ENCODE peak calls at places on chromosomes 1 and 21, in six cellular contexts. B is HFF-Myc, F is WERI-Rb-1, J is HL-60, G is HFFc6, Q is progenitor cell of endocrine pancreas. S is an unnamed sample.

GRCh38 chr1:218397752-218398339 is 52.7 kb downstream of the TGFB2 start:
- DNase-seq in B (no peak), F (no peak), J (no peak), G (no peak), Q (no peak), S (no peak)

GRCh38 chr21:39189857-39190604 is 6.8 kb upstream of the PSMG1 start:
- DNase-seq in B (no peak), F (no peak), J (no peak), G (peak), Q (no peak), S (no peak)

GRCh38 chr1:215794151-215794550 is 227.0 kb downstream of the KCTD3 start:
- DNase-seq in B (no peak), F (no peak), J (no peak), G (no peak), Q (no peak), S (no peak)

GRCh38 chr21:40846057-40846456 is 901 bp downstream of the DSCAM start:
- DNase-seq in B (no peak), F (no peak), J (no peak), G (no peak), Q (no peak), S (no peak)

GRCh38 chr1:18712254-18712605 is 81.6 kb downstream of the PAX7 start:
- DNase-seq in B (no peak), F (no peak), J (no peak), G (no peak), Q (no peak), S (no peak)

GRCh38 chr1:155691992-155692528 is 3.2 kb downstream of the DAP3 start:
- DNase-seq in B (no peak), F (peak), J (no peak), G (no peak), Q (no peak), S (no peak)

GRCh38 chr1:172138636-172139035 is 281.8 kb upstream of the C1orf105 start:
- DNase-seq in B (no peak), F (no peak), J (no peak), G (no peak), Q (no peak), S (no peak)

GRCh38 chr1:117146570-117147340 is 25.2 kb upstream of the TRIM45 start:
- DNase-seq in B (peak), F (peak), J (no peak), G (peak), Q (no peak), S (no peak)

GRCh38 chr1:60942896-60943633 is 139.3 kb upstream of the NFIA start:
- DNase-seq in B (no peak), F (no peak), J (no peak), G (no peak), Q (no peak), S (no peak)

GRCh38 chr1:165645654-165646366 is 14.8 kb downstream of the MGST3 start:
- DNase-seq in B (no peak), F (no peak), J (no peak), G (no peak), Q (no peak), S (no peak)

GRCh38 chr1:62401034-62401433 is 35.8 kb upstream of the USP1 start:
- DNase-seq in B (no peak), F (no peak), J (no peak), G (no peak), Q (no peak), S (no peak)

GRCh38 chr1:80050523-80050922 is 1044.0 kb upstream of the ADGRL4 start:
- DNase-seq in B (no peak), F (no peak), J (no peak), G (no peak), Q (no peak), S (no peak)

GRCh38 chr1:182782587-182782913 is 7.0 kb upstream of the NPL start:
- DNase-seq in B (no peak), F (no peak), J (no peak), G (no peak), Q (no peak), S (no peak)

GRCh38 chr1:44040856-44041255 is 9.6 kb upstream of the SLC6A9 start:
- DNase-seq in B (no peak), F (no peak), J (no peak), G (no peak), Q (no peak), S (no peak)

GRCh38 chr1:4006676-4007374 is 106.8 kb upstream of the C1orf174 start:
- DNase-seq in B (no peak), F (no peak), J (peak), G (no peak), Q (no peak), S (no peak)

GRCh38 chr1:115428676-115429075 is 90.6 kb upstream of the NGF start:
- DNase-seq in B (no peak), F (no peak), J (no peak), G (peak), Q (no peak), S (no peak)

GRCh38 chr1:47325530-47325929 is 8.1 kb upstream of the CMPK1 start:
- DNase-seq in B (no peak), F (no peak), J (no peak), G (no peak), Q (no peak), S (no peak)

GRCh38 chr1:30034627-30035521 is 688.5 kb downstream of the MATN1 start:
- DNase-seq in B (no peak), F (no peak), J (no peak), G (no peak), Q (no peak), S (no peak)

GRCh38 chr1:202150187-202150586 is 5.7 kb upstream of the ARL8A start:
- DNase-seq in B (no peak), F (no peak), J (no peak), G (no peak), Q (no peak), S (no peak)

GRCh38 chr1:36537190-36537768 is 54.6 kb upstream of the CSF3R start:
- DNase-seq in B (no peak), F (no peak), J (no peak), G (no peak), Q (no peak), S (no peak)

GRCh38 chr1:1543706-1544099 is 3.3 kb upstream of the TMEM240 start:
- DNase-seq in B (no peak), F (no peak), J (no peak), G (no peak), Q (no peak), S (no peak)

GRCh38 chr1:233337505-233337904 is 10.0 kb downstream of the MAP3K21 start:
- DNase-seq in B (no peak), F (no peak), J (no peak), G (no peak), Q (no peak), S (no peak)

GRCh38 chr1:200364121-200364759 is 45.6 kb downstream of the ZNF281 start:
- DNase-seq in B (no peak), F (no peak), J (no peak), G (no peak), Q (no peak), S (no peak)

GRCh38 chr1:24861821-24862727 is 68.0 kb downstream of the RUNX3 start:
- DNase-seq in B (no peak), F (no peak), J (no peak), G (no peak), Q (no peak), S (no peak)

GRCh38 chr1:41581216-41582003 is 96.9 kb upstream of the EDN2 start:
- DNase-seq in B (no peak), F (no peak), J (peak), G (no peak), Q (no peak), S (no peak)

GRCh38 chr1:156912861-156913808 is 7.3 kb upstream of the LRRC71 start:
- DNase-seq in B (no peak), F (no peak), J (no peak), G (no peak), Q (no peak), S (no peak)

GRCh38 chr1:61259379-61260148 is 177.2 kb downstream of the NFIA start:
- DNase-seq in B (no peak), F (no peak), J (no peak), G (no peak), Q (no peak), S (no peak)

GRCh38 chr1:84653130-84653680 is 37.1 kb downstream of the SSX2IP start:
- DNase-seq in B (no peak), F (no peak), J (no peak), G (peak), Q (no peak), S (no peak)
- TF ChIP-seq CTCF in B (no peak), F (no peak), J (no peak), G (peak), Q (no peak), S (no peak)

DNA sequence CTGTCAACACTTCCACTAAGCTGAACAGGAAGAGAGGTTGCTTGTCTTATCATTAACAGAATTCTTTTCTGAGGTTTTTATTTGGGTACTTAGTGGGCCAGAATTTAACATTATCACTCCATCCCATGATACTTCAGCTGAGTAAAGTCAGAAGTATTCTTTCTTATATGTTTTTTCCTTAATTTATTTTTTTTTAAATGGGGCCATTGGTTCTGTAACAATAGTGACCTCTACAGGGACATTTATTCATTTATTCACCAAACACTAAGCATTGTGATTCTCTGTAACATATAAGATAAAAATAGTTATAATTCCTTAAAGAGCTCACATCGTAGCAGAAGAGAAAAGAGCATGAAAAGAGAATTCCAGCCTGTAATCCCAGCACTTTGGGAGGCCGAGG is 9.8 kb downstream of the GREM2 start:
- DNase-seq in B (no peak), F (no peak), J (no peak), G (no peak), Q (no peak), S (no peak)
- TF ChIP-seq CTCF in B (no peak), F (no peak), J (no peak), G (peak), Q (no peak), S (no peak)

GRCh38 chr1:55064071-55064581 is 24.8 kb downstream of the PCSK9 start:
- DNase-seq in B (no peak), F (no peak), J (no peak), G (peak), Q (no peak), S (no peak)
- TF ChIP-seq CTCF in B (peak), F (peak), J (no peak), G (peak), Q (peak), S (no peak)

DNA sequence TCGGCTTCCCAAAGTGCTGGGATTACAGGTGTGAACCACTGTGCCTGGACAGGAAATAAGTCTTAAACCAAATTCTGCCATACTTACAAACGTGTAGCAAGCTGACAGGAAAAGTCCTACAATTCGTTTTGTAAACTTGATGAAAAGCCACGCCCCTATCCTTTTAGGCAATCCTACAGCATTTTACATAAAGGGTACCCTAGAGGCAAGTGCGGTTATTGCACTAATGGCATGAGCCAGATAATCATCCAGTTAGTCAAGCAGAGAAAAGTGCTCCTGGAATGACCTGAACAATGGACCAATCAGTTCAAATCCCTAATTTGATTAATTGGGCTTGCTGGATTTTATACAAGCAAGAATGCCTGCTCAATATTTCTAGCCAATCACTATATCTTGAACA is 338.2 kb downstream of the KIF26B start:
- DNase-seq in B (no peak), F (no peak), J (no peak), G (no peak), Q (no peak), S (no peak)
- TF ChIP-seq CTCF in B (peak), F (peak), J (no peak), G (peak), Q (peak), S (no peak)

GRCh38 chr1:15023976-15024375 is 129.6 kb upstream of the TMEM51 start:
- DNase-seq in B (no peak), F (no peak), J (no peak), G (no peak), Q (no peak), S (no peak)
- TF ChIP-seq CTCF in B (no peak), F (no peak), J (no peak), G (no peak), Q (no peak), S (no peak)

GRCh38 chr1:236140705-236141446 is 1.5 kb upstream of the GPR137B start:
- DNase-seq in B (no peak), F (no peak), J (no peak), G (no peak), Q (no peak), S (no peak)

GRCh38 chr1:236139495-236139894 is 2.8 kb upstream of the GPR137B start:
- DNase-seq in B (no peak), F (no peak), J (no peak), G (no peak), Q (no peak), S (no peak)

GRCh38 chr1:236142358-236143103 is at the start of gene GPR137B:
- DNase-seq in B (no peak), F (peak), J (peak), G (peak), Q (no peak), S (peak)

GRCh38 chr1:236143104-236143948 is 987 bp downstream of the GPR137B start:
- DNase-seq in B (no peak), F (peak), J (no peak), G (peak), Q (no peak), S (no peak)

DNA sequence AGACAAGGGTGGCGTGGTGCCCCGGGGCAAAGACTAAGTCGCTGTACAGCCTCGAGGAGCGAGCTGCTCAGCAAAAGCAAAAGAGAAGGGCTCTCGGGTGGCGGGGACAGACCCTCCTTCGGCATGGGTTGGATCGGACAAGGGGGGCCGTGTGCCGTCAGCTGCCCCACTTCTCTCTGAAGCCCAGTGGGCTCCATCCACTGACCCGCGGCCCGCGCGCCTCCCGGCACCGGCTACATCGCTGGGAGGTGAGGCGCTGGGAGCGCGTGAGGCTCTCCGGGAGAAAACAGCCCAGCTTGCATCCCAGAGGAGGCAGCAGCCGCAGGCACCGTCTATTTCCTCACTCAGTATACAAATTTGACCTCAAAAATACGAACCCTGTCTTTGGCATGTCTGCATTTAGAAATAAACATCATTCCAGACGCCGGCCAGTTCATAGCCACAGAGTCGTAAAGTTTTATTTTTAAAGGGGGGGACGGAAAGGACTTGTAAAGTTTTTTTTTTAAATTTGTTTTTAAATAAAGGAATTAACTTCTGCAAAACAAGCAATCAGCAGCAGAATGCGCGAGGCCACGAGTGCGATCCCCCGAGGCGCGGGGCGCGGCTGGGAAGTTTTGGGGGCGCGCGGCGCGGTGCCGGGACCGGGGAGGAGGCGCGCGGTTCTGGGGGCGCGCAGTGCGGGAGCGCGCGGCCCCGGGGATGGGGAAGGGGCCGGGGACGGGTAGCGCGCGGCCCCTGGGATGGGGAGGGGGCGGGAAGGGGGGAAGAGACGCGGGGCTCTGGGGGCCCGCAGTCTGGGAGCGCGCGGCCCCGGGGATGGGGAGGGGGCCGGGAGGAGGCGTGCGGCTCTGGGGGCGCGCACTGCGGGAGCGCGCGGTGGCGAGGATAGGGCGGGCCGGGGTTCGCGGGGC is 637 bp upstream of the GPR137B start:
- DNase-seq in B (no peak), F (peak), J (no peak), G (peak), Q (peak), S (peak)
- TF ChIP-seq CTCF in B (no peak), F (no peak), J (no peak), G (no peak), Q (no peak), S (no peak)

DNA sequence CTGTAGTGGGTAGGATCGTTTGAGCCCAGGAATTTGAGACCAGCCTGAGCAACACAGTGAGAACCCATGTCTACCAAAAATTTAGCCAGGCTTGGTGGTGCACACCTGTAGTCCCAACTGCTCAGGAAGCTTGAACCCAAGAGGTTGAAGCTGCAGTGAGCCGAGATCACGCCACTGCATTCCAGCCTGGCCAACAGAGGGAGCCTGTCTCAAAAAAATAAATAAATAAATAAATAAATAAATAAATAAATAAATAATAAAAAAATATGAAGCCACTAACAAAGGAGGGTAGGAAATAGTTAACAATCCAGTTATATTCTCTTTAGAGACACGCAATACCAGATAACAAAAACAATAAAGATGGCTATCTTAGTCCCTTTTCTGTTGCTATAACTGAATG is 11.9 kb upstream of the CBR3 start:
- DNase-seq in B (no peak), F (peak), J (no peak), G (no peak), Q (no peak), S (no peak)
- TF ChIP-seq CTCF in B (peak), F (peak), J (no peak), G (peak), Q (peak), S (no peak)

GRCh38 chr1:38528600-38528999 is 331.0 kb downstream of the RRAGC start:
- DNase-seq in B (no peak), F (no peak), J (no peak), G (no peak), Q (no peak), S (no peak)
- TF ChIP-seq CTCF in B (no peak), F (peak), J (no peak), G (no peak), Q (no peak), S (no peak)

S was measured in activated B cell treated with CpG ODN at 0.5 μM for 24 hours.